ENCODE peak calls at places on chromosomes 7 and 10, in ten cellular contexts. I is MCF 10A, P is A549, X is PC-3, V is transverse colon, Q is kidney epithelial cell, Z is dorsolateral prefrontal cortex, E is heart right ventricle, C is lower lobe of right lung, A is nephron progenitor cell. J is an unnamed sample.

GRCh38 chr7:147858421-147858820 is 732.1 kb upstream of the C7orf33 start:
- DNase-seq in I (no peak), P (no peak), X (no peak), V (no peak), Q (no peak), Z (no peak), E (no peak), C (no peak), A (no peak), J (no peak)

GRCh38 chr10:70528726-70529362 is 50.3 kb downstream of the PALD1 start:
- DNase-seq in I (peak; percentile 66), P (peak; percentile 67), X (peak; percentile 87), V (no peak), Q (no peak), Z (no peak), E (peak; percentile 38), C (no peak), A (no peak), J (no peak)

GRCh38 chr10:3248526-3249255 is 76.1 kb upstream of the PITRM1 start:
- DNase-seq in I (peak; percentile 80), P (peak; percentile 69), X (peak; percentile 68), V (no peak), Q (peak; percentile 86), Z (no peak), E (no peak), C (no peak), A (no peak), J (no peak)

GRCh38 chr10:110912374-110912773 is 6.6 kb downstream of the BBIP1 start:
- DNase-seq in I (peak; percentile 27), P (no peak), X (peak; percentile 50), V (no peak), Q (no peak), Z (no peak), E (no peak), C (no peak), A (no peak), J (no peak)

GRCh38 chr10:84337199-84337598 is 8.8 kb downstream of the CCSER2 start:
- DNase-seq in I (peak; percentile 22), P (no peak), X (peak; percentile 20), V (no peak), Q (no peak), Z (no peak), E (no peak), C (no peak), A (no peak), J (no peak)

GRCh38 chr7:90411510-90411909 is 8.2 kb downstream of the CLDN12 start:
- DNase-seq in I (no peak), P (no peak), X (peak; percentile 56), V (no peak), Q (peak; percentile 29), Z (no peak), E (no peak), C (no peak), A (no peak), J (no peak)

GRCh38 chr10:50574932-50575331 is 48.8 kb downstream of the SGMS1 start:
- DNase-seq in I (no peak), P (no peak), X (no peak), V (no peak), Q (no peak), Z (no peak), E (no peak), C (no peak), A (no peak), J (no peak)

GRCh38 chr7:124566576-124566975 is 199.0 kb downstream of the GPR37 start:
- DNase-seq in I (peak; percentile 98), P (peak; percentile 1), X (peak; percentile 92), V (no peak), Q (no peak), Z (no peak), E (no peak), C (no peak), A (no peak), J (no peak)

GRCh38 chr10:24518981-24519597 is 204.6 kb downstream of the ARHGAP21 start:
- DNase-seq in I (peak; percentile 65), P (peak; percentile 67), X (peak; percentile 68), V (peak; percentile 56), Q (no peak), Z (peak; percentile 45), E (peak; percentile 75), C (peak; percentile 48), A (peak; percentile 80), J (peak; percentile 49)

GRCh38 chr10:34802692-34803091 is 12.4 kb downstream of the PARD3 start:
- DNase-seq in I (no peak), P (no peak), X (no peak), V (no peak), Q (no peak), Z (no peak), E (no peak), C (no peak), A (no peak), J (no peak)

GRCh38 chr10:24825551-24825950 is 101.9 kb upstream of the ARHGAP21 start:
- DNase-seq in I (no peak), P (no peak), X (no peak), V (no peak), Q (no peak), Z (no peak), E (no peak), C (no peak), A (no peak), J (no peak)

GRCh38 chr10:69145864-69146263 is 21.9 kb downstream of the VPS26A start:
- DNase-seq in I (no peak), P (no peak), X (no peak), V (no peak), Q (no peak), Z (no peak), E (no peak), C (no peak), A (no peak), J (no peak)
- TF ChIP-seq CTCF in I (no peak), P (no peak), X (no peak), V (no peak), Q (no peak), Z (no peak), E (no peak), C (no peak), A (no peak), J (no peak)

GRCh38 chr10:106863549-106863948 is 301.0 kb downstream of the SORCS1 start:
- DNase-seq in I (no peak), P (no peak), X (no peak), V (no peak), Q (no peak), Z (no peak), E (no peak), C (no peak), A (no peak), J (no peak)
- TF ChIP-seq CTCF in I (no peak), P (no peak), X (peak; percentile 12), V (no peak), Q (no peak), Z (no peak), E (no peak), C (no peak), A (no peak), J (peak; percentile 17)

GRCh38 chr7:40694991-40695390 is 560.2 kb downstream of the SUGCT start:
- DNase-seq in I (no peak), P (no peak), X (no peak), V (no peak), Q (no peak), Z (no peak), E (no peak), C (no peak), A (no peak), J (no peak)
- TF ChIP-seq CTCF in I (no peak), P (no peak), X (no peak), V (no peak), Q (no peak), Z (no peak), E (no peak), C (no peak), A (no peak), J (no peak)

DNA sequence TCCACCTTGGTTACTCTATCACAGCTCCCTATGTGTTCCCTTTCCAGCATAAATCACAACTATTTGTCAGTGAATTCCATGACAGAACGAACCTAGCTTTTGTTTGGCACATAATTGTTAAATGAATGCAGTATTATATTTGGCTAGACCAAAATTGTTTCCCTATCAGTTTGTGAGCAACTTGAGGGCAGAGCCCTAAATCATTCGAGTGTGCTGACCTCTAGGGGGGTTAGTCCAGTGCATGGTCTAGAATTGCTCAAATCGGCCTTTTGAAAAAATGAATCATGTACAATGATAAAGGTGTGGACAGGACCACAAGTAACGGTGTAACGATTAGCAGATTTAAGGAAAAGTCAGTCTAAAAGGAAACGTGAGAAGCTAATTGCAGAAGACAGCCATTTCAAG is 475 bp upstream of the NRBF2 start:
- DNase-seq in I (no peak), P (no peak), X (no peak), V (no peak), Q (no peak), Z (no peak), E (no peak), C (no peak), A (no peak), J (no peak)
- TF ChIP-seq CTCF in I (no peak), P (no peak), X (peak; percentile 34), V (no peak), Q (no peak), Z (no peak), E (peak; percentile 4), C (no peak), A (no peak), J (peak; percentile 20)

J was measured in progenitor cell of endocrine pancreas.